ENCODE peak calls at places on chromosomes 5 and 9, in six cellular contexts. T, G, S, Z, I and N are unnamed samples.

GRCh38 chr9:92265159-92265558 is 28.3 kb downstream of the IARS1 start:
- DNase-seq in T (no peak), G (no peak), S (peak), Z (no peak), I (peak), N (no peak)

GRCh38 chr9:8401961-8402701 is 602.6 kb upstream of the DMAC1 start:
- DNase-seq in T (no peak), G (no peak), S (no peak), Z (no peak), I (no peak), N (no peak)

GRCh38 chr5:142459209-142459608 is 134.4 kb upstream of the SPRY4 start:
- DNase-seq in T (no peak), G (no peak), S (no peak), Z (no peak), I (no peak), N (no peak)

GRCh38 chr9:136107953-136108647 is 10.6 kb downstream of the TMEM250 start:
- DNase-seq in T (no peak), G (no peak), S (no peak), Z (no peak), I (no peak), N (no peak)

GRCh38 chr9:7653262-7653661 is 146.3 kb downstream of the DMAC1 start:
- DNase-seq in T (no peak), G (no peak), S (no peak), Z (no peak), I (no peak), N (no peak)

GRCh38 chr9:25207402-25207801 is 470.8 kb downstream of the TUSC1 start:
- DNase-seq in T (no peak), G (no peak), S (no peak), Z (no peak), I (no peak), N (no peak)

GRCh38 chr5:125129151-125129806 is 382.8 kb upstream of the ZNF608 start:
- DNase-seq in T (no peak), G (no peak), S (peak), Z (no peak), I (no peak), N (no peak)

GRCh38 chr9:111896942-111897830 is 572 bp downstream of the UGCG start:
- DNase-seq in T (no peak), G (peak), S (no peak), Z (peak), I (peak), N (peak)

GRCh38 chr5:42057254-42057690 is 132.2 kb downstream of the FBXO4 start:
- DNase-seq in T (peak), G (peak), S (peak), Z (no peak), I (peak), N (peak)

GRCh38 chr9:133250741-133251170 is 24.2 kb downstream of the ABO start:
- DNase-seq in T (no peak), G (no peak), S (no peak), Z (no peak), I (no peak), N (no peak)

GRCh38 chr5:153276151-153276550 is 214.3 kb upstream of the GRIA1 start:
- DNase-seq in T (no peak), G (peak), S (no peak), Z (no peak), I (peak), N (no peak)

GRCh38 chr5:15249152-15249551 is 250.8 kb upstream of the FBXL7 start:
- DNase-seq in T (no peak), G (peak), S (peak), Z (no peak), I (peak), N (no peak)

GRCh38 chr9:107389617-107390071 is 99.9 kb downstream of the KLF4 start:
- DNase-seq in T (no peak), G (no peak), S (no peak), Z (peak), I (no peak), N (no peak)